ENCODE peak calls at places on chromosomes 1 and 21, in five cellular contexts. I is body of pancreas, S is fibroblast of lung, Y is left lung, Q is thoracic aorta. D is an unnamed sample.

GRCh38 chr1:24929091-24929875 is 793 bp downstream of the RUNX3 start:
- DNase-seq in Y (peak; percentile 86), S (no peak), I (no peak), Q (no peak), D (no peak)

GRCh38 chr1:200731654-200732332 is 6.9 kb upstream of the CAMSAP2 start:
- DNase-seq in Y (no peak), I (no peak), Q (no peak), S (no peak), D (no peak)

GRCh38 chr1:148158594-148158993 is 6.5 kb upstream of the NBPF11 start:
- DNase-seq in Y (no peak), I (no peak), S (no peak), Q (no peak), D (no peak)

GRCh38 chr1:60066001-60066400 is 7.6 kb downstream of the C1orf87 start:
- DNase-seq in I (no peak), Q (no peak), S (peak; percentile 22), Y (no peak), D (peak; percentile 71)

GRCh38 chr1:203704120-203704519 is 60.9 kb upstream of the LAX1 start:
- DNase-seq in S (no peak), I (no peak), Y (no peak), Q (no peak), D (no peak)

GRCh38 chr1:64000021-64000420 is 203.4 kb upstream of the UBE2U start:
- DNase-seq in I (no peak), Y (no peak), S (peak; percentile 77), Q (no peak), D (no peak)

GRCh38 chr1:247102381-247102780 is 1.8 kb downstream of the ZNF669 start:
- DNase-seq in I (no peak), Q (no peak), Y (no peak), S (peak; percentile 57), D (no peak)

GRCh38 chr1:2585318-2586092 is 1.1 kb upstream of the PRXL2B start:
- DNase-seq in Y (peak; percentile 87), I (peak; percentile 54), Q (peak; percentile 28), S (peak; percentile 35), D (no peak)

GRCh38 chr1:228308085-228308601 is 98.5 kb downstream of the TRIM11 start:
- DNase-seq in Y (peak; percentile 55), S (no peak), I (no peak), Q (no peak), D (no peak)

GRCh38 chr1:152511596-152511995 is 993 bp downstream of the LCE5A start:
- DNase-seq in Y (no peak), S (no peak), Q (no peak), I (no peak), D (no peak)

GRCh38 chr1:49060766-49061165 is 284.1 kb upstream of the BEND5 start:
- DNase-seq in Q (no peak), S (peak; percentile 97), Y (no peak), I (no peak), D (peak; percentile 86)

GRCh38 chr1:205777994-205778393 is 2.7 kb upstream of the RAB29 start:
- DNase-seq in I (no peak), Q (no peak), S (no peak), Y (no peak), D (no peak)

GRCh38 chr21:38887750-38888149 is 82.0 kb downstream of the ETS2 start:
- DNase-seq in Y (no peak), S (no peak), Q (no peak), I (no peak), D (no peak)

GRCh38 chr1:109314805-109315204 is 8.0 kb upstream of the MYBPHL start:
- DNase-seq in I (no peak), S (peak; percentile 12), Y (no peak), Q (no peak), D (peak; percentile 61)

GRCh38 chr1:20102875-20103274 is 16.5 kb downstream of the PLA2G2D start:
- DNase-seq in I (no peak), Y (no peak), Q (no peak), S (peak; percentile 91), D (peak; percentile 15)

GRCh38 chr1:203744008-203744972 is 20.7 kb upstream of the LAX1 start:
- DNase-seq in I (no peak), Q (no peak), Y (no peak), S (peak; percentile 50), D (peak; percentile 24)

GRCh38 chr1:238982736-238983135 is 403.6 kb upstream of the CHRM3 start:
- DNase-seq in Y (no peak), S (peak; percentile 30), I (no peak), Q (no peak), D (peak; percentile 25)

GRCh38 chr1:91669584-91670350 is 169.1 kb downstream of the CDC7 start:
- DNase-seq in I (no peak), Y (no peak), Q (no peak), S (no peak), D (no peak)

GRCh38 chr1:84892657-84893618 is at the start of gene LPAR3:
- DNase-seq in S (no peak), Q (no peak), Y (peak; percentile 76), I (peak; percentile 75), D (no peak)

GRCh38 chr21:28554660-28555475 is 437.8 kb downstream of the LTN1 start:
- DNase-seq in Y (no peak), Q (no peak), I (no peak), S (peak; percentile 82), D (no peak)

GRCh38 chr1:67966666-67967009 is 83.8 kb downstream of the DIRAS3 start:
- DNase-seq in Q (no peak), S (no peak), I (no peak), Y (no peak), D (no peak)

GRCh38 chr1:170241266-170241851 is 95.6 kb downstream of the NTMT2 start:
- DNase-seq in Q (no peak), I (no peak), Y (no peak), S (no peak), D (no peak)

GRCh38 chr21:36120304-36120902 is 14.5 kb upstream of the CBR3 start:
- DNase-seq in Y (no peak), S (no peak), Q (no peak), I (no peak), D (no peak)

GRCh38 chr1:194533641-194534040 is 1347.2 kb upstream of the B3GALT2 start:
- DNase-seq in I (no peak), S (peak; percentile 27), Q (no peak), Y (no peak), D (no peak)

DNA sequence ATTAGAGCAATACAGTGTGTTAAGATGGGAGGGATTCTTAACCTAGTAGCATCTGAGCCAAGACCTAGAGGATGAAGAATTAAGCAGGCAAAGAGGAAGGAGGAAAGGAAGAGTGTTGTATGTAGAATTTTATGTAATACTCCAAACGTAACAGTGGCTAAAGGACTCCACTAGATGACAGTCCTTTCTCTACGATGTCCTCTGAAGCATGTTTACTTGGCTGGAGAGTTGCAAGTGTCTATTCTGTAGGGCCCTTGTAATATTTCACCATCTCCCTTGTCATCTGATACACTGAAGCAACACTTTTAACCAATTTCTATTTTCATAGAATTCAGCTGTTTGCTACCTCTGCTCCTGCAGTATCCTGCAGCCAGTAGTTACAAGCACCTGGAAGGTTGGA is 2.2 kb upstream of the YBX1 start:
- DNase-seq in S (no peak), Q (no peak), I (no peak), Y (no peak), D (no peak)
- H3K4me3 ChIP-seq in S (no peak overlapping the region), Q (no peak overlapping the region), I (no peak overlapping the region), Y (no peak overlapping the region), D (no peak overlapping the region)

DNA sequence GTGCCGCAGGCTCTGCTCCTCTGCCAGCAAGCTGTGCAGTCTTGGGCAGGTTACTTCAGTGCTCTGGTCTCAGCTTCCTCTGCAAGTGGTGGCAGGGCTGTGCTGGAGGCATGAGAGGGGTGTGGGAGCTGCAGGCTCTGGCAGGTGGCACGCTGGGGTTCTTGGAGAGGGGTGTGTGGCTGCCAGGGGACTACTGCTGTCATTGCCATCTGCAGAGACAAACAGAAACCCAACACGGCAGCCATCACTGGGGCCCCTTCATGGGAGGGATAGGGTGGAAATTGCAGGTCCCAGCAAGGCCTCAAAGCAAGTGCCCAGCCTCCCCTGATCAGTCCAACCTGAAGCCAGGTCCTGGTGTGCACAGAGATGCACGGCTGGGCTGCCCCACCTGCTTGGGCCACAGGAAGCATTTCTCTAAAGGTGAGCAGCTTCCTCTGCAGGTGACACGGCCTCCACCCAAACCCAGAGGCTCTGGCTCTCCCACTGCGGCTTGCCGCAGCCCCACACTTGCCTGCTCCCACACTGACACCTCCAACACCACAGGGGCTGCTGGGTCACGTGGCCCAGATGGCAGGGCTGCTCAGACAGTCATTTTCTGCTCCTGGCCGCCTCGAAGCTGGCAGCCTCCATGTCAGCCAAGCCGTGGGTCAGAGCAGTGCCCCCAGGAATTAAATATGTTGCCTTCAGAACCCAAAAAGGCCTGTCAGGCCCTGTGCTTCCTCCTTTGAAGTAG is 4.1 kb upstream of the COL6A2 start:
- DNase-seq in Y (peak; percentile 57), S (no peak), I (no peak), Q (no peak), D (no peak)
- H3K4me3 ChIP-seq in Y (no peak overlapping the region), S (no peak overlapping the region), I (no peak overlapping the region), Q (no peak overlapping the region), D (no peak overlapping the region)

GRCh38 chr21:44748621-44749020 is 37.2 kb upstream of the TSPEAR start:
- DNase-seq in I (no peak), Y (peak; percentile 65), S (no peak), Q (no peak), D (no peak)

GRCh38 chr21:44751186-44751798 is 39.9 kb upstream of the TSPEAR start:
- DNase-seq in I (no peak), Q (no peak), Y (peak; percentile 57), S (no peak), D (no peak)

GRCh38 chr21:44749116-44749758 is 37.9 kb upstream of the TSPEAR start:
- DNase-seq in Q (no peak), S (no peak), I (no peak), Y (no peak), D (no peak)

GRCh38 chr21:44750675-44751025 is 39.3 kb upstream of the TSPEAR start:
- DNase-seq in Y (no peak), S (no peak), Q (no peak), I (no peak), D (no peak)

GRCh38 chr21:44749759-44750674 is 38.6 kb upstream of the TSPEAR start:
- DNase-seq in Q (no peak), S (no peak), Y (no peak), I (no peak), D (no peak)
- H3K4me3 ChIP-seq in Q (no peak overlapping the region), S (no peak overlapping the region), Y (no peak overlapping the region), I (no peak overlapping the region), D (no peak overlapping the region)

GRCh38 chr21:25567472-25567871 is 39.8 kb downstream of the MRPL39 start:
- DNase-seq in I (no peak), Y (no peak), Q (no peak), S (no peak), D (no peak)
- H3K4me3 ChIP-seq in I (no peak overlapping the region), Y (no peak overlapping the region), Q (no peak overlapping the region), S (no peak overlapping the region), D (no peak overlapping the region)